ENCODE peak calls at places on chromosomes 11 and 22, in eight cellular contexts. X, R, M, Z, P, V, A and B are unnamed samples.

GRCh38 chr11:67265633-67266423 is 445 bp upstream of the GRK2 start:
- DNase-seq in X (peak), R (peak), M (peak), Z (peak), P (peak), V (peak), A (peak), B (peak)

GRCh38 chr11:31262761-31263160 is 106.8 kb downstream of the DCDC1 start:
- DNase-seq in X (no peak), R (no peak), M (no peak), Z (no peak), P (no peak), V (no peak), A (no peak), B (no peak)

GRCh38 chr11:108405706-108406105 is 61.6 kb downstream of the C11orf65 start:
- DNase-seq in X (no peak), R (no peak), M (no peak), Z (no peak), P (no peak), V (no peak), A (no peak), B (no peak)

GRCh38 chr11:61732705-61733104 is 19.7 kb upstream of the MYRF start:
- DNase-seq in X (no peak), R (no peak), M (no peak), Z (no peak), P (no peak), V (no peak), A (peak), B (no peak)

GRCh38 chr11:102603091-102603490 is 22.0 kb downstream of the MMP20 start:
- DNase-seq in X (no peak), R (no peak), M (no peak), Z (no peak), P (no peak), V (no peak), A (peak), B (no peak)

GRCh38 chr11:75432911-75433321 is at the start of gene KLHL35:
- DNase-seq in X (no peak), R (no peak), M (no peak), Z (no peak), P (no peak), V (peak), A (no peak), B (no peak)

GRCh38 chr11:60370811-60371297 is 7.5 kb upstream of the MS4A7 start:
- DNase-seq in X (no peak), R (peak), M (no peak), Z (no peak), P (no peak), V (no peak), A (no peak), B (no peak)

GRCh38 chr11:75492181-75492820 is 33.4 kb downstream of the GDPD5 start:
- DNase-seq in X (no peak), R (no peak), M (peak), Z (peak), P (peak), V (peak), A (peak), B (no peak)

GRCh38 chr11:86676533-86677154 is 4.2 kb upstream of the ME3 start:
- DNase-seq in X (no peak), R (peak), M (peak), Z (no peak), P (no peak), V (no peak), A (no peak), B (no peak)

GRCh38 chr22:38872172-38872830 is at the start of gene CBX6:
- DNase-seq in X (peak), R (peak), M (peak), Z (peak), P (peak), V (peak), A (peak), B (peak)

GRCh38 chr11:74141274-74141695 is 29.5 kb downstream of the C2CD3 start:
- DNase-seq in X (no peak), R (peak), M (no peak), Z (peak), P (no peak), V (no peak), A (no peak), B (no peak)

GRCh38 chr22:25942126-25942988 is 200.4 kb downstream of the MYO18B start:
- DNase-seq in X (no peak), R (no peak), M (no peak), Z (no peak), P (no peak), V (no peak), A (no peak), B (no peak)

GRCh38 chr11:28833670-28834069 is 725.5 kb downstream of the METTL15 start:
- DNase-seq in X (no peak), R (peak), M (no peak), Z (no peak), P (no peak), V (no peak), A (peak), B (no peak)

GRCh38 chr11:112179601-112180000 is 4.3 kb downstream of the BCO2 start:
- DNase-seq in X (no peak), R (no peak), M (peak), Z (no peak), P (no peak), V (no peak), A (no peak), B (no peak)

GRCh38 chr11:12075291-12075690 is 35.1 kb upstream of the MICAL2 start:
- DNase-seq in X (no peak), R (no peak), M (no peak), Z (no peak), P (no peak), V (no peak), A (no peak), B (no peak)

GRCh38 chr11:128181090-128181485 is 406.3 kb downstream of the ETS1 start:
- DNase-seq in X (no peak), R (no peak), M (no peak), Z (no peak), P (no peak), V (no peak), A (no peak), B (no peak)

GRCh38 chr11:92869716-92870115 is 99.7 kb upstream of the MTNR1B start:
- DNase-seq in X (no peak), R (no peak), M (no peak), Z (no peak), P (no peak), V (no peak), A (no peak), B (no peak)

GRCh38 chr11:110381214-110381613 is 48.5 kb upstream of the FDX1 start:
- DNase-seq in X (no peak), R (no peak), M (no peak), Z (no peak), P (no peak), V (no peak), A (no peak), B (no peak)

GRCh38 chr11:107591098-107591445 is at the start of gene ELMOD1:
- DNase-seq in X (peak), R (peak), M (peak), Z (no peak), P (no peak), V (peak), A (peak), B (no peak)

GRCh38 chr11:117273550-117274289 is 17.4 kb upstream of the BACE1-AS start:
- DNase-seq in X (no peak), R (peak), M (peak), Z (no peak), P (no peak), V (no peak), A (peak), B (no peak)

GRCh38 chr11:33634291-33634834 is 66.3 kb downstream of the C11orf91 start:
- DNase-seq in X (no peak), R (peak), M (no peak), Z (no peak), P (no peak), V (no peak), A (peak), B (no peak)

GRCh38 chr22:46352691-46353386 is 17.3 kb downstream of the TRMU start:
- DNase-seq in X (peak), R (peak), M (peak), Z (peak), P (no peak), V (peak), A (peak), B (no peak)

GRCh38 chr11:58060939-58061672 is 30.4 kb downstream of the OR6Q1 start:
- DNase-seq in X (no peak), R (peak), M (no peak), Z (no peak), P (no peak), V (no peak), A (no peak), B (no peak)

GRCh38 chr11:2738551-2739431 is 39.0 kb upstream of the KCNQ1OT1 start:
- DNase-seq in X (peak), R (no peak), M (no peak), Z (no peak), P (no peak), V (no peak), A (no peak), B (no peak)

GRCh38 chr11:86638673-86639072 is 33.7 kb downstream of the ME3 start:
- DNase-seq in X (no peak), R (no peak), M (no peak), Z (no peak), P (no peak), V (no peak), A (no peak), B (no peak)

GRCh38 chr11:18452927-18453326 is 2.7 kb upstream of the LDHAL6A start:
- DNase-seq in X (no peak), R (no peak), M (no peak), Z (no peak), P (no peak), V (no peak), A (peak), B (no peak)

GRCh38 chr11:16036218-16036617 is 320.1 kb downstream of the SOX6 start:
- DNase-seq in X (no peak), R (no peak), M (no peak), Z (no peak), P (no peak), V (no peak), A (no peak), B (no peak)

GRCh38 chr22:35918466-35918865 is 110.2 kb downstream of the RBFOX2 start:
- DNase-seq in X (no peak), R (no peak), M (peak), Z (no peak), P (no peak), V (no peak), A (no peak), B (no peak)

GRCh38 chr11:112769170-112769569 is 192.1 kb upstream of the NCAM1 start:
- DNase-seq in X (no peak), R (no peak), M (no peak), Z (no peak), P (no peak), V (no peak), A (no peak), B (no peak)

GRCh38 chr22:25409240-25409639 is 155.2 kb upstream of the GRK3 start:
- DNase-seq in X (peak), R (no peak), M (no peak), Z (no peak), P (no peak), V (no peak), A (no peak), B (no peak)

GRCh38 chr11:8106679-8107078 is 25.7 kb downstream of the TUB start:
- DNase-seq in X (peak), R (no peak), M (no peak), Z (no peak), P (no peak), V (peak), A (no peak), B (no peak)

GRCh38 chr22:48489551-48490512 is 1337.8 kb downstream of the BRD1 start:
- DNase-seq in X (no peak), R (no peak), M (no peak), Z (peak), P (no peak), V (peak), A (no peak), B (no peak)

GRCh38 chr11:96055706-96056387 is 131.9 kb upstream of the MTMR2 start:
- DNase-seq in X (no peak), R (no peak), M (no peak), Z (no peak), P (no peak), V (no peak), A (no peak), B (no peak)

GRCh38 chr11:132638421-132638820 is 893.9 kb downstream of the OPCML start:
- DNase-seq in X (no peak), R (no peak), M (no peak), Z (no peak), P (no peak), V (no peak), A (no peak), B (no peak)

GRCh38 chr11:103619480-103619879 is 417.0 kb upstream of the DDI1 start:
- DNase-seq in X (no peak), R (peak), M (no peak), Z (no peak), P (no peak), V (no peak), A (no peak), B (no peak)

GRCh38 chr11:1473011-1473628 is 13.5 kb downstream of the MOB2 start:
- DNase-seq in X (no peak), R (no peak), M (no peak), Z (no peak), P (no peak), V (peak), A (no peak), B (peak)

GRCh38 chr22:44107341-44107740 is 73.4 kb upstream of the PARVG start:
- DNase-seq in X (no peak), R (no peak), M (no peak), Z (no peak), P (no peak), V (no peak), A (no peak), B (no peak)

DNA sequence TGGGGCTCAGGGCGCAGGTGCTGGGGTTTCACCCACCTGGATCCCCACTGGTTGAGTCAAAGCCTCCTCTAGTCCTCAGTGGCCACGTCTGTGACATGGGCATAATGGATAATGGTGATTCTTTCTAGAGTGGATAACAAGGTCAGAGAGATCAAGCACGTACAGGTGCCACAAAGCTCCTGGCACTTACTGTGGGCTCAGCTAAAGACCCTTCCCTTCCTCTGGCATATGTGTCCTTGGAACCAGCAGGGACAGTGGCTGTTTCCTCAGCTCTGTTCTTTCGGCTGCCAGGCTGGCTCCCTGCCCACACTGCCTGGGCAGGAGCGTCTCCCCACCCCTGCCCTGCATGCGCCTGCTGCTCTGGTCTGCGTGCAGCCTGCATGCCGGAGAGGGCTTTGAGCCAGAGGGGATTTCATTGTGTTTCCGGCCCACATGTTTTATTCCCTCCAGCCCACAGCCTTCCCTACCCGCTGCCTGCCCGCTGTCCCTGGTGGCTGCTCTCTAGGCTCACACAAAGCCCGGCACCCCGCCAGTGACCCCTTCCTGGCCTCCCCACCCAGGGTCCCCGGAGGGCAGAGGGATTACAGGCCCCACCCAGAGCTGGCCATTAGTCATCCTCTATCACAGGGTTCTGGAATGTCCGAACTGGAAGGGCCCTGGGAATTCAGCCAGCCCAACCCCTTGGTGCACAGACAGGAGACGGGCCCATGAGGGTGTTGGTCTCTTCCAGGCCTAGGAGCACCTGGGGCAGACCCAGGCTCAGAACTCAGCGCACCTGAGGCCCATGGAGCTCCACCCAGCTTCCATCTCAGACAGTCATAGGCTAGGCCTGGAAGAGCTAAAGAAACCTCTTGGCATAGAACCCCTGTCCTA is 55.3 kb upstream of the GCAT start:
- DNase-seq in X (peak), R (peak), M (no peak), Z (peak), P (peak), V (peak), A (peak), B (peak)
- TF ChIP-seq POLR2A in X (peak), R (no peak), M (no peak), Z (no peak), P (no peak), V (no peak), A (no peak), B (peak)

GRCh38 chr11:65896009-65896999 is 3.9 kb downstream of the FOSL1 start:
- DNase-seq in X (no peak), R (no peak), M (no peak), Z (no peak), P (no peak), V (no peak), A (no peak), B (no peak)

GRCh38 chr11:65891180-65892136 is 985 bp downstream of the CCDC85B start:
- DNase-seq in X (peak), R (peak), M (peak), Z (no peak), P (peak), V (peak), A (no peak), B (no peak)

GRCh38 chr11:65892661-65893317 is 2.3 kb downstream of the CCDC85B start:
- DNase-seq in X (no peak), R (no peak), M (no peak), Z (no peak), P (no peak), V (peak), A (no peak), B (peak)

GRCh38 chr11:65895482-65895981 is 4.7 kb downstream of the FOSL1 start:
- DNase-seq in X (no peak), R (no peak), M (no peak), Z (no peak), P (no peak), V (no peak), A (no peak), B (no peak)

DNA sequence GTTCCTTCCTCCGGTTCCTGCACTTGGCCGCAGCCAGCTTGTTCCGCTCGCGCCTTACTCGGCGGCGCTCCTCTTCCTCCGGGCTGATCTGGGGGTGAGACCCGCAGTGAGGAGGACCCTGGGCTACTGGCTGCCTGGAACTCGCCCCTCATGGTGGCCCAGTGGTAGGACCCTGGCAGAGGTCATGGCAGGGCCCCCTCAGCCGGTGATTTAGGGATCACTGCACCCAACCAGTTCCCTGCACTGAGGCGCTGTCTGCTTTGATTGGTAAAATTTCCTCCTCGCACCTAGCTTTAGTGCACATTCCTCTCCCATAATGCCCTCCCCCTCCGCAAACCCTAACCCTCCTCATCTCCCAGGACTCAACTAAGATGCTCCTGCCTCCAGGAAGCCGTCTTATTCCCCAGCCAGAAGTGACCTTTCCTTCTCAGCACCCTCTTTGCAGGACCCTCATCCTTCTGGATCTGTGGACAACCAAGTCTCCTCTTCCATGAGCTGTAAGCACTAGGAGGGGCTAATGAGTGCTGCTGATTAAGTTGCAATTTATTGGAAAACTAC is 3.6 kb downstream of the CCDC85B start:
- DNase-seq in X (peak), R (no peak), M (no peak), Z (no peak), P (peak), V (peak), A (no peak), B (no peak)
- TF ChIP-seq POLR2A in X (peak), R (no peak), M (no peak), Z (no peak), P (no peak), V (no peak), A (no peak), B (no peak)

DNA sequence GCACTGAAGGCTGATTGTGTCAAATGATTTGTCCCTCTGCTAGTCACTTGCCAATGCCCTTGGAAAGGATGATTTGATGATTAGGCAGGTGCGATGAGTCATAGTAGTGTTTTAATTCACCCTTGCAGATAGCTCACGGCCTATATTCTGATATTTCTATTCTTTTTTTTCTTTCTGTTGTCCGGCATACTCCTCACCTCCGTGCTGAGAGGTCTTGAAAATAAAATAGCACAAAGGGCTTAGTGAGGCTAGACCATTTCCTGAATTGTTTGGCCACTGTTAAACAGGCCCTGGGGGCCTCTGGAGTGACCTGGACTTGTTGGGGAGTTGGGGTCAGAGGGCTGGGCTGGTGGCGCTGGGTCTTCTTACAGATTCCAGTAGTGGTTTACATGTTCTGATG is 99.8 kb downstream of the ZBTB16 start:
- DNase-seq in X (no peak), R (no peak), M (no peak), Z (no peak), P (no peak), V (no peak), A (no peak), B (no peak)
- TF ChIP-seq POLR2A in X (no peak), R (no peak), M (no peak), Z (no peak), P (no peak), V (no peak), A (no peak), B (no peak)

GRCh38 chr22:17945156-17945850 is 79.1 kb downstream of the MICAL3 start:
- DNase-seq in X (no peak), R (no peak), M (no peak), Z (no peak), P (no peak), V (no peak), A (no peak), B (no peak)

GRCh38 chr22:17942721-17943120 is 81.6 kb downstream of the MICAL3 start:
- DNase-seq in X (peak), R (no peak), M (no peak), Z (no peak), P (no peak), V (no peak), A (no peak), B (no peak)

GRCh38 chr22:17941501-17942406 is 82.6 kb downstream of the MICAL3 start:
- DNase-seq in X (peak), R (no peak), M (no peak), Z (no peak), P (no peak), V (no peak), A (no peak), B (no peak)

GRCh38 chr22:17944205-17944725 is 80.1 kb downstream of the MICAL3 start:
- DNase-seq in X (no peak), R (no peak), M (no peak), Z (no peak), P (no peak), V (no peak), A (no peak), B (no peak)

GRCh38 chr22:17943533-17944204 is 80.7 kb downstream of the MICAL3 start:
- DNase-seq in X (no peak), R (no peak), M (no peak), Z (no peak), P (no peak), V (no peak), A (no peak), B (no peak)
- TF ChIP-seq POLR2A in X (no peak), R (no peak), M (no peak), Z (no peak), P (no peak), V (no peak), A (no peak), B (no peak)

GRCh38 chr11:118572075-118572913 is at the start of gene ARCN1:
- DNase-seq in X (peak), R (peak), M (peak), Z (peak), P (peak), V (peak), A (peak), B (peak)
- TF ChIP-seq POLR2A in X (peak), R (peak), M (peak), Z (no peak), P (peak), V (peak), A (peak), B (peak)

GRCh38 chr22:42444060-42444904 is 12.1 kb upstream of the NFAM1 start:
- DNase-seq in X (peak), R (peak), M (peak), Z (peak), P (peak), V (peak), A (peak), B (peak)
- TF ChIP-seq POLR2A in X (no peak), R (no peak), M (peak), Z (no peak), P (peak), V (no peak), A (no peak), B (peak)